ENCODE peak calls at places on chromosomes 1 and 21, in seven cellular contexts. One of them, this sample, is unnamed.

GRCh38 chr1:46735708-46736324 is 16.9 kb upstream of the EFCAB14 start:
- DNase-seq in tibial artery: no peak
- DNase-seq in foreskin fibroblast: peak; percentile 81
- DNase-seq in left ventricle myocardium inferior: no peak
- DNase-seq in uterus: no peak
- DNase-seq in body of pancreas: peak; percentile 38
- DNase-seq in left lung: no peak
- DNase-seq in this sample: peak; percentile 40

GRCh38 chr1:54996869-54997710 is 1.6 kb upstream of the BSND start:
- DNase-seq in uterus: no peak
- DNase-seq in left lung: no peak
- DNase-seq in foreskin fibroblast: peak; percentile 41
- DNase-seq in left ventricle myocardium inferior: no peak
- DNase-seq in tibial artery: no peak
- DNase-seq in body of pancreas: no peak
- DNase-seq in this sample: no peak

GRCh38 chr1:4203501-4203900 is 303.4 kb upstream of the C1orf174 start:
- DNase-seq in tibial artery: no peak
- DNase-seq in foreskin fibroblast: no peak
- DNase-seq in left ventricle myocardium inferior: no peak
- DNase-seq in body of pancreas: no peak
- DNase-seq in uterus: no peak
- DNase-seq in left lung: no peak
- DNase-seq in this sample: no peak

GRCh38 chr1:7146710-7147109 is 361.5 kb downstream of the CAMTA1 start:
- DNase-seq in body of pancreas: no peak
- DNase-seq in left lung: no peak
- DNase-seq in foreskin fibroblast: no peak
- DNase-seq in tibial artery: no peak
- DNase-seq in uterus: no peak
- DNase-seq in left ventricle myocardium inferior: no peak
- DNase-seq in this sample: no peak

GRCh38 chr1:59638172-59638800 is 176.5 kb upstream of the HOOK1 start:
- DNase-seq in tibial artery: no peak
- DNase-seq in left lung: no peak
- DNase-seq in uterus: peak; percentile 38
- DNase-seq in foreskin fibroblast: peak; percentile 92
- DNase-seq in left ventricle myocardium inferior: no peak
- DNase-seq in body of pancreas: peak; percentile 55
- DNase-seq in this sample: peak; percentile 58

GRCh38 chr1:53025034-53025777 is 36.8 kb upstream of the PODN start:
- DNase-seq in tibial artery: peak; percentile 67
- DNase-seq in uterus: peak; percentile 76
- DNase-seq in left lung: no peak
- DNase-seq in body of pancreas: peak; percentile 37
- DNase-seq in left ventricle myocardium inferior: peak; percentile 31
- DNase-seq in foreskin fibroblast: peak; percentile 94
- DNase-seq in this sample: peak; percentile 55

GRCh38 chr1:228860911-228861829 is 125.9 kb downstream of the RHOU start:
- DNase-seq in left ventricle myocardium inferior: no peak
- DNase-seq in uterus: no peak
- DNase-seq in foreskin fibroblast: peak; percentile 69
- DNase-seq in body of pancreas: peak; percentile 83
- DNase-seq in tibial artery: no peak
- DNase-seq in left lung: no peak
- DNase-seq in this sample: peak; percentile 80

GRCh38 chr1:14996133-14997050 is 157.2 kb upstream of the TMEM51 start:
- DNase-seq in left ventricle myocardium inferior: no peak
- DNase-seq in body of pancreas: no peak
- DNase-seq in uterus: no peak
- DNase-seq in foreskin fibroblast: peak; percentile 86
- DNase-seq in left lung: peak; percentile 64
- DNase-seq in tibial artery: peak; percentile 32
- DNase-seq in this sample: peak; percentile 60

GRCh38 chr1:53541263-53541625 is 82.0 kb downstream of the DMRTB1 start:
- DNase-seq in left ventricle myocardium inferior: no peak
- DNase-seq in tibial artery: no peak
- DNase-seq in body of pancreas: no peak
- DNase-seq in uterus: no peak
- DNase-seq in left lung: peak; percentile 51
- DNase-seq in foreskin fibroblast: no peak
- DNase-seq in this sample: no peak

GRCh38 chr21:43194303-43195130 is 25.7 kb downstream of the CRYAA start:
- DNase-seq in left ventricle myocardium inferior: no peak
- DNase-seq in body of pancreas: no peak
- DNase-seq in tibial artery: no peak
- DNase-seq in uterus: peak; percentile 10
- DNase-seq in left lung: no peak
- DNase-seq in foreskin fibroblast: no peak
- DNase-seq in this sample: no peak

GRCh38 chr1:58781541-58782307 is 2.1 kb downstream of the JUN start:
- DNase-seq in tibial artery: peak; percentile 70
- DNase-seq in uterus: peak; percentile 82
- DNase-seq in foreskin fibroblast: peak; percentile 88
- DNase-seq in body of pancreas: peak; percentile 77
- DNase-seq in left lung: peak; percentile 86
- DNase-seq in left ventricle myocardium inferior: peak; percentile 76
- DNase-seq in this sample: no peak

GRCh38 chr21:28884976-28885852 is 107.5 kb downstream of the LTN1 start:
- DNase-seq in left lung: peak; percentile 95
- DNase-seq in left ventricle myocardium inferior: peak; percentile 88
- DNase-seq in uterus: peak; percentile 93
- DNase-seq in foreskin fibroblast: peak; percentile 96
- DNase-seq in body of pancreas: peak; percentile 90
- DNase-seq in tibial artery: peak; percentile 86
- DNase-seq in this sample: peak; percentile 86
- H3K4me3 ChIP-seq in left lung: peak overlapping the region; percentile 65
- H3K4me3 ChIP-seq in left ventricle myocardium inferior: peak overlapping the region; percentile 67
- H3K4me3 ChIP-seq in uterus: peak overlapping the region; percentile 62
- H3K4me3 ChIP-seq in foreskin fibroblast: peak overlapping the region; percentile 73
- H3K4me3 ChIP-seq in body of pancreas: peak overlapping the region; percentile 16
- H3K4me3 ChIP-seq in tibial artery: peak overlapping the region; percentile 56
- H3K4me3 ChIP-seq in this sample: peak overlapping the region; percentile 81

GRCh38 chr1:154154534-154155181 is at the start of gene NUP210L:
- DNase-seq in uterus: peak; percentile 29
- DNase-seq in body of pancreas: peak; percentile 81
- DNase-seq in foreskin fibroblast: peak; percentile 73
- DNase-seq in tibial artery: peak; percentile 71
- DNase-seq in left ventricle myocardium inferior: peak; percentile 92
- DNase-seq in left lung: peak; percentile 85
- DNase-seq in this sample: peak; percentile 17

GRCh38 chr1:154155282-154155681 is 409 bp upstream of the NUP210L start:
- DNase-seq in tibial artery: peak; percentile 52
- DNase-seq in body of pancreas: no peak
- DNase-seq in left ventricle myocardium inferior: no peak
- DNase-seq in uterus: no peak
- DNase-seq in foreskin fibroblast: peak; percentile 79
- DNase-seq in left lung: no peak
- DNase-seq in this sample: peak; percentile 69

GRCh38 chr1:154159554-154159953 is 4.7 kb upstream of the NUP210L start:
- DNase-seq in left ventricle myocardium inferior: no peak
- DNase-seq in tibial artery: no peak
- DNase-seq in body of pancreas: no peak
- DNase-seq in uterus: no peak
- DNase-seq in foreskin fibroblast: no peak
- DNase-seq in left lung: no peak
- DNase-seq in this sample: no peak

GRCh38 chr1:154157520-154158306 is 2.8 kb upstream of the NUP210L start:
- DNase-seq in uterus: no peak
- DNase-seq in body of pancreas: no peak
- DNase-seq in left lung: no peak
- DNase-seq in left ventricle myocardium inferior: no peak
- DNase-seq in foreskin fibroblast: peak; percentile 25
- DNase-seq in tibial artery: no peak
- DNase-seq in this sample: peak; percentile 47

GRCh38 chr1:154158307-154159125 is 3.6 kb upstream of the NUP210L start:
- DNase-seq in body of pancreas: no peak
- DNase-seq in foreskin fibroblast: no peak
- DNase-seq in tibial artery: no peak
- DNase-seq in uterus: no peak
- DNase-seq in left lung: no peak
- DNase-seq in left ventricle myocardium inferior: no peak
- DNase-seq in this sample: no peak
- H3K4me3 ChIP-seq in body of pancreas: no peak overlapping the region
- H3K4me3 ChIP-seq in foreskin fibroblast: no peak overlapping the region
- H3K4me3 ChIP-seq in tibial artery: no peak overlapping the region
- H3K4me3 ChIP-seq in uterus: no peak overlapping the region
- H3K4me3 ChIP-seq in left lung: no peak overlapping the region
- H3K4me3 ChIP-seq in left ventricle myocardium inferior: no peak overlapping the region
- H3K4me3 ChIP-seq in this sample: no peak overlapping the region

GRCh38 chr1:207908112-207908734 is 2.7 kb downstream of the CD34 start:
- DNase-seq in left lung: no peak
- DNase-seq in tibial artery: peak; percentile 63
- DNase-seq in uterus: peak; percentile 46
- DNase-seq in body of pancreas: peak; percentile 18
- DNase-seq in left ventricle myocardium inferior: peak; percentile 58
- DNase-seq in foreskin fibroblast: no peak
- DNase-seq in this sample: no peak
- H3K4me3 ChIP-seq in left lung: no peak overlapping the region
- H3K4me3 ChIP-seq in tibial artery: no peak overlapping the region
- H3K4me3 ChIP-seq in uterus: no peak overlapping the region
- H3K4me3 ChIP-seq in body of pancreas: no peak overlapping the region
- H3K4me3 ChIP-seq in left ventricle myocardium inferior: peak overlapping the region; percentile 77
- H3K4me3 ChIP-seq in foreskin fibroblast: no peak overlapping the region
- H3K4me3 ChIP-seq in this sample: no peak overlapping the region

GRCh38 chr1:27660300-27660837 is 11.6 kb downstream of the IFI6 start:
- DNase-seq in left lung: no peak
- DNase-seq in left ventricle myocardium inferior: no peak
- DNase-seq in foreskin fibroblast: no peak
- DNase-seq in uterus: no peak
- DNase-seq in tibial artery: no peak
- DNase-seq in body of pancreas: no peak
- DNase-seq in this sample: no peak

GRCh38 chr1:27659497-27660299 is 12.3 kb downstream of the IFI6 start:
- DNase-seq in tibial artery: peak; percentile 90
- DNase-seq in foreskin fibroblast: peak; percentile 95
- DNase-seq in left ventricle myocardium inferior: peak; percentile 94
- DNase-seq in uterus: peak; percentile 93
- DNase-seq in body of pancreas: peak; percentile 93
- DNase-seq in left lung: peak; percentile 99
- DNase-seq in this sample: peak; percentile 70

GRCh38 chr1:27656157-27656893 is 15.7 kb downstream of the IFI6 start:
- DNase-seq in body of pancreas: peak; percentile 34
- DNase-seq in left ventricle myocardium inferior: peak; percentile 69
- DNase-seq in uterus: peak; percentile 37
- DNase-seq in foreskin fibroblast: peak; percentile 89
- DNase-seq in tibial artery: peak; percentile 83
- DNase-seq in left lung: peak; percentile 82
- DNase-seq in this sample: peak; percentile 53

GRCh38 chr1:27661412-27662075 is 10.4 kb downstream of the IFI6 start:
- DNase-seq in tibial artery: no peak
- DNase-seq in foreskin fibroblast: no peak
- DNase-seq in uterus: no peak
- DNase-seq in body of pancreas: no peak
- DNase-seq in left ventricle myocardium inferior: no peak
- DNase-seq in left lung: peak; percentile 33
- DNase-seq in this sample: no peak

DNA sequence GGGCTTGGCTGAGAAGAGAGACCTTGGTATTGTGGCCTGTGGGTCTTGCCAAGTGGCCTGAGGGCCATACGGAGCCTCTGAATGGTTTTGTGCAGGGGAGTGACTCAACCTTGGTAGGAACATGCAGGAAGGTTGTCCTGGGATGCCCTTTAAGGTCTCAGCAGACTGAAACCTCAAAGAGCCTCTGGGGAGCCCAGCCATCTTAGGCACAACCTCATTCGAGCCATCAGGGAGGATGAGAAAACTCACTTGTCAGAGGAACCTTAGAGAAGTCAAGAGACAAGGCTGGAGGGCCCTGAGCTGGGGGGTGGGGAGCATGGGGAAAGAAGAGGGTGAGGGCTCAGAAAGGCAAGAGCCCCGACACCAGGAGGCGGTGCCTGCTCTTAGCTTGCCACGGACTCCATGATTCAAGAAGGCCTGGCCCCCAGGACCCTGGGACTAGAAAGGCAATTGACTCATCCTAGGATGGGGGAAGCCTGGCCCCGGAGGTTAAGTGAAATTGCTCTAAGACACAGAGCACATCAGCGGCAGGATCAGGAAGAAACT is 13.0 kb downstream of the IFI6 start:
- DNase-seq in body of pancreas: peak; percentile 12
- DNase-seq in tibial artery: no peak
- DNase-seq in left lung: peak; percentile 53
- DNase-seq in foreskin fibroblast: peak; percentile 89
- DNase-seq in uterus: no peak
- DNase-seq in left ventricle myocardium inferior: no peak
- DNase-seq in this sample: peak; percentile 26
- H3K4me3 ChIP-seq in body of pancreas: no peak overlapping the region
- H3K4me3 ChIP-seq in tibial artery: peak overlapping the region; percentile 80
- H3K4me3 ChIP-seq in left lung: no peak overlapping the region
- H3K4me3 ChIP-seq in foreskin fibroblast: peak overlapping the region; percentile 35
- H3K4me3 ChIP-seq in uterus: no peak overlapping the region
- H3K4me3 ChIP-seq in left ventricle myocardium inferior: peak overlapping the region; percentile 70
- H3K4me3 ChIP-seq in this sample: peak overlapping the region; percentile 47

GRCh38 chr1:206909883-206910318 is 11.8 kb downstream of the FCMR start:
- DNase-seq in foreskin fibroblast: no peak
- DNase-seq in body of pancreas: no peak
- DNase-seq in left ventricle myocardium inferior: no peak
- DNase-seq in tibial artery: no peak
- DNase-seq in left lung: no peak
- DNase-seq in uterus: no peak
- DNase-seq in this sample: no peak

GRCh38 chr1:206907304-206907991 is 10.2 kb downstream of the IL24 start:
- DNase-seq in tibial artery: no peak
- DNase-seq in body of pancreas: peak; percentile 50
- DNase-seq in left lung: no peak
- DNase-seq in foreskin fibroblast: no peak
- DNase-seq in uterus: no peak
- DNase-seq in left ventricle myocardium inferior: no peak
- DNase-seq in this sample: no peak

GRCh38 chr1:206911064-206911663 is 10.6 kb downstream of the FCMR start:
- DNase-seq in left ventricle myocardium inferior: no peak
- DNase-seq in tibial artery: peak; percentile 38
- DNase-seq in body of pancreas: peak; percentile 63
- DNase-seq in uterus: no peak
- DNase-seq in foreskin fibroblast: peak; percentile 84
- DNase-seq in left lung: no peak
- DNase-seq in this sample: peak; percentile 60

GRCh38 chr1:206908038-206908437 is 10.8 kb downstream of the IL24 start:
- DNase-seq in uterus: no peak
- DNase-seq in tibial artery: no peak
- DNase-seq in left ventricle myocardium inferior: no peak
- DNase-seq in body of pancreas: no peak
- DNase-seq in left lung: no peak
- DNase-seq in foreskin fibroblast: no peak
- DNase-seq in this sample: no peak

GRCh38 chr1:206909167-206909882 is 12.1 kb downstream of the IL24 start:
- DNase-seq in body of pancreas: peak; percentile 94
- DNase-seq in left ventricle myocardium inferior: peak; percentile 48
- DNase-seq in uterus: peak; percentile 39
- DNase-seq in tibial artery: no peak
- DNase-seq in left lung: peak; percentile 94
- DNase-seq in foreskin fibroblast: peak; percentile 45
- DNase-seq in this sample: no peak
- H3K4me3 ChIP-seq in body of pancreas: peak overlapping the region; percentile 20
- H3K4me3 ChIP-seq in left ventricle myocardium inferior: peak overlapping the region; percentile 70
- H3K4me3 ChIP-seq in uterus: peak overlapping the region; percentile 18
- H3K4me3 ChIP-seq in tibial artery: peak overlapping the region; percentile 52
- H3K4me3 ChIP-seq in left lung: peak overlapping the region; percentile 32
- H3K4me3 ChIP-seq in foreskin fibroblast: peak overlapping the region; percentile 53
- H3K4me3 ChIP-seq in this sample: peak overlapping the region; percentile 48

GRCh38 chr1:8394456-8395321 is 76.8 kb downstream of the SLC45A1 start:
- DNase-seq in uterus: no peak
- DNase-seq in tibial artery: no peak
- DNase-seq in foreskin fibroblast: peak; percentile 81
- DNase-seq in left lung: no peak
- DNase-seq in left ventricle myocardium inferior: no peak
- DNase-seq in body of pancreas: no peak
- DNase-seq in this sample: peak; percentile 94
- H3K4me3 ChIP-seq in uterus: no peak overlapping the region
- H3K4me3 ChIP-seq in tibial artery: no peak overlapping the region
- H3K4me3 ChIP-seq in foreskin fibroblast: no peak overlapping the region
- H3K4me3 ChIP-seq in left lung: no peak overlapping the region
- H3K4me3 ChIP-seq in left ventricle myocardium inferior: no peak overlapping the region
- H3K4me3 ChIP-seq in body of pancreas: no peak overlapping the region
- H3K4me3 ChIP-seq in this sample: no peak overlapping the region